ENCODE peak calls at places on chromosomes 12 and 14, in four cellular contexts. One of them, this sample, is unnamed.

GRCh38 chr14:22390824-22391461 is 198.1 kb downstream of the DAD1 start:
- DNase-seq in K562: no peak
- DNase-seq in GM12878: peak
- DNase-seq in H1: no peak
- DNase-seq in this sample: peak

GRCh38 chr14:75995372-75996041 is 9.9 kb downstream of the IFT43 start:
- DNase-seq in K562: no peak
- DNase-seq in GM12878: no peak
- DNase-seq in H1: no peak
- DNase-seq in this sample: no peak

GRCh38 chr12:1234073-1234472 is 243.1 kb downstream of the ERC1 start:
- DNase-seq in K562: peak
- DNase-seq in GM12878: no peak
- DNase-seq in H1: no peak
- DNase-seq in this sample: peak

GRCh38 chr14:61940669-61941420 is 178.6 kb downstream of the SNAPC1 start:
- DNase-seq in K562: no peak
- DNase-seq in GM12878: no peak
- DNase-seq in H1: no peak
- DNase-seq in this sample: no peak

GRCh38 chr12:42792265-42792664 is 202.7 kb upstream of the PRICKLE1 start:
- DNase-seq in K562: no peak
- DNase-seq in GM12878: no peak
- DNase-seq in H1: no peak
- DNase-seq in this sample: no peak

GRCh38 chr14:101072531-101072930 is 169.0 kb upstream of the RTL1 start:
- DNase-seq in K562: no peak
- DNase-seq in GM12878: no peak
- DNase-seq in H1: peak
- DNase-seq in this sample: no peak

GRCh38 chr12:77133566-77133965 is 68.2 kb upstream of the E2F7 start:
- DNase-seq in K562: peak
- DNase-seq in GM12878: no peak
- DNase-seq in H1: peak
- DNase-seq in this sample: peak

GRCh38 chr12:6775775-6776174 is 3.5 kb downstream of the LAG3 start:
- DNase-seq in K562: no peak
- DNase-seq in GM12878: no peak
- DNase-seq in H1: no peak
- DNase-seq in this sample: peak

GRCh38 chr12:123384994-123385376 is 1.1 kb downstream of the KMT5A start:
- DNase-seq in K562: peak
- DNase-seq in GM12878: no peak
- DNase-seq in H1: no peak
- DNase-seq in this sample: no peak

GRCh38 chr12:66662729-66663128 is 16.1 kb downstream of the GRIP1 start:
- DNase-seq in K562: no peak
- DNase-seq in GM12878: no peak
- DNase-seq in H1: no peak
- DNase-seq in this sample: no peak

GRCh38 chr12:24996820-24997219 is 47.9 kb upstream of the BCAT1 start:
- DNase-seq in K562: no peak
- DNase-seq in GM12878: no peak
- DNase-seq in H1: no peak
- DNase-seq in this sample: no peak

GRCh38 chr14:101225116-101225728 is 321.7 kb upstream of the RTL1 start:
- DNase-seq in K562: peak
- DNase-seq in GM12878: no peak
- DNase-seq in H1: no peak
- DNase-seq in this sample: no peak

GRCh38 chr12:6620885-6621274 is 13.7 kb upstream of the CHD4 start:
- DNase-seq in K562: no peak
- DNase-seq in GM12878: no peak
- DNase-seq in H1: no peak
- DNase-seq in this sample: no peak

GRCh38 chr14:37665479-37665878 is 70.0 kb downstream of the TTC6 start:
- DNase-seq in K562: no peak
- DNase-seq in GM12878: no peak
- DNase-seq in H1: no peak
- DNase-seq in this sample: no peak

GRCh38 chr14:37669242-37669641 is 73.8 kb downstream of the TTC6 start:
- DNase-seq in K562: no peak
- DNase-seq in GM12878: no peak
- DNase-seq in H1: no peak
- DNase-seq in this sample: no peak

GRCh38 chr14:37673439-37673838 is 78.0 kb downstream of the TTC6 start:
- DNase-seq in K562: no peak
- DNase-seq in GM12878: no peak
- DNase-seq in H1: no peak
- DNase-seq in this sample: no peak

GRCh38 chr14:37665951-37666350 is 70.5 kb downstream of the TTC6 start:
- DNase-seq in K562: no peak
- DNase-seq in GM12878: no peak
- DNase-seq in H1: no peak
- DNase-seq in this sample: no peak

DNA sequence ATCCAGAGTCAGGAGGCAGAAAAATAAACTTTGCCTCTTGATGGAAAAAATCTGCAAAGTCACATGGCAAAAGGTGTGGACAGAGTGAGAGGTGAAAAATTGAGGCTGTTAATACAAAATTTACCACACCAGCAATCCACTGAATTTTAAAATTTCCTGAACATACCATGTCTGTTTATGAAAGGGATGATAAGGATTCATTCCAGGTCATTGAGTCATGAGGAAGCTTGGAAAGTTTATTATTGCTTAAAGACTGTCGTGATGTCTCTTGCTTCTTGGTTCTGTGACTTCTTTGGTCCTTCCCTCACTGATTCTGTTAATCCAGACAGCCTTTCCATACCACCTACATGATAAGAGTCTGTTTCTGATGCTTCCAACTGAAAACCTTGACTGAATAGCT is 73.2 kb downstream of the TTC6 start:
- DNase-seq in K562: no peak
- DNase-seq in GM12878: no peak
- DNase-seq in H1: no peak
- DNase-seq in this sample: no peak
- TF ChIP-seq CBX5 in K562: no peak
- TF ChIP-seq CBX5 in GM12878: no peak
- TF ChIP-seq CBX5 in H1: no peak
- TF ChIP-seq CBX5 in this sample: no peak

DNA sequence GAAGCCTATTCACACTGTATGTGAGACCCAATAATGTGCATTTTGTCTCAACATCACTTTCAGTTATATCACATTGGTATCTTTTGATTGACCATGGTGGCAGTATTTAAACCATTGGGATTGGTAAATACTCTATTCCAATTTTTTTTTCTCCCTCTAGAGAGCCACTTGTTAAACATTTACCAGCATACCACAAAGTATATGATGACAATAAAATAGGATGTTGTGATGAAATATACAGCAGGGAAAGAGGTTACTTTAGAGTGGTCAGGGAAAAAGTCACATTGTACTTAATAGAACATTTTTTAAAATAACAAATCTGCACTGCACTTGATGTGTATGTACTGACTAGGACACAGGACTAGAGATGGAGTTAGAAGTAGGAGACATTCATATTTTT is 5.6 kb upstream of the LIN7A start:
- DNase-seq in K562: no peak
- DNase-seq in GM12878: no peak
- DNase-seq in H1: no peak
- DNase-seq in this sample: peak
- TF ChIP-seq EP300 in K562: no peak
- TF ChIP-seq EP300 in GM12878: no peak
- TF ChIP-seq EP300 in H1: no peak
- TF ChIP-seq EP300 in this sample: no peak

GRCh38 chr14:74127634-74128033 is 42.9 kb downstream of the LIN52 start:
- DNase-seq in K562: no peak
- DNase-seq in GM12878: no peak
- DNase-seq in H1: no peak
- DNase-seq in this sample: no peak
- TF ChIP-seq CBX5 in K562: no peak
- TF ChIP-seq CBX5 in GM12878: no peak
- TF ChIP-seq CBX5 in H1: no peak
- TF ChIP-seq CBX5 in this sample: no peak

GRCh38 chr14:68308695-68309094 is 484.2 kb downstream of the ZFP36L1 start:
- DNase-seq in K562: no peak
- DNase-seq in GM12878: no peak
- DNase-seq in H1: no peak
- DNase-seq in this sample: no peak

GRCh38 chr14:68306265-68306933 is 486.5 kb downstream of the ZFP36L1 start:
- DNase-seq in K562: no peak
- DNase-seq in GM12878: peak
- DNase-seq in H1: no peak
- DNase-seq in this sample: no peak

GRCh38 chr14:68307769-68308168 is 485.1 kb downstream of the ZFP36L1 start:
- DNase-seq in K562: no peak
- DNase-seq in GM12878: no peak
- DNase-seq in H1: no peak
- DNase-seq in this sample: no peak

GRCh38 chr14:68305738-68306137 is 486.2 kb downstream of the RAD51B start:
- DNase-seq in K562: no peak
- DNase-seq in GM12878: peak
- DNase-seq in H1: no peak
- DNase-seq in this sample: no peak

GRCh38 chr14:68306934-68307758 is 485.7 kb downstream of the ZFP36L1 start:
- DNase-seq in K562: no peak
- DNase-seq in GM12878: no peak
- DNase-seq in H1: no peak
- DNase-seq in this sample: peak
- TF ChIP-seq EP300 in K562: no peak
- TF ChIP-seq EP300 in GM12878: no peak
- TF ChIP-seq EP300 in H1: no peak
- TF ChIP-seq EP300 in this sample: peak

DNA sequence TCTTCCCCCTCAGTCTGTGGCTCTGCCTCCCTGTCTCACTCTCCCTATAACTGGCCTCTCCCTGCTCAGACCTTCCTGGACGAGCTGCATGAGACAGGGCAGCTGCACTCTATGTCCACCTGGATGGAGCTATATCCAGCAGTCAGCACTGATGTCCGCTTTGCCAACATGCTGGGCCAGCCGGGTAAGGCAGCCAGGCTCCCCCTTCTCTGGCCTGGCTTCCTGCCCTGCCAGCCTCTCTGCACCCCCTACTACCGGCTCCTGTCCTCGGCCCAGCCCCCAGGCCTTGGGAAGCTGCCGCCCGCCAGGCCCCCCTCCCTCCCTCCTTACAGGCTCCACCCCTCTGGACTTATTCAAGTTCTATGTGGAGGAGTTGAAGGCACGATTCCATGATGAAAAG is 14.0 kb downstream of the PRPF40B start:
- DNase-seq in K562: no peak
- DNase-seq in GM12878: no peak
- DNase-seq in H1: no peak
- DNase-seq in this sample: no peak
- TF ChIP-seq CBX5 in K562: no peak
- TF ChIP-seq CBX5 in GM12878: no peak
- TF ChIP-seq CBX5 in H1: no peak
- TF ChIP-seq CBX5 in this sample: no peak

GRCh38 chr12:53452159-53453077 is 516 bp downstream of the PCBP2 start:
- DNase-seq in K562: peak
- DNase-seq in GM12878: no peak
- DNase-seq in H1: peak
- DNase-seq in this sample: peak
- TF ChIP-seq EP300 in K562: no peak
- TF ChIP-seq EP300 in GM12878: no peak
- TF ChIP-seq EP300 in H1: no peak
- TF ChIP-seq EP300 in this sample: no peak

DNA sequence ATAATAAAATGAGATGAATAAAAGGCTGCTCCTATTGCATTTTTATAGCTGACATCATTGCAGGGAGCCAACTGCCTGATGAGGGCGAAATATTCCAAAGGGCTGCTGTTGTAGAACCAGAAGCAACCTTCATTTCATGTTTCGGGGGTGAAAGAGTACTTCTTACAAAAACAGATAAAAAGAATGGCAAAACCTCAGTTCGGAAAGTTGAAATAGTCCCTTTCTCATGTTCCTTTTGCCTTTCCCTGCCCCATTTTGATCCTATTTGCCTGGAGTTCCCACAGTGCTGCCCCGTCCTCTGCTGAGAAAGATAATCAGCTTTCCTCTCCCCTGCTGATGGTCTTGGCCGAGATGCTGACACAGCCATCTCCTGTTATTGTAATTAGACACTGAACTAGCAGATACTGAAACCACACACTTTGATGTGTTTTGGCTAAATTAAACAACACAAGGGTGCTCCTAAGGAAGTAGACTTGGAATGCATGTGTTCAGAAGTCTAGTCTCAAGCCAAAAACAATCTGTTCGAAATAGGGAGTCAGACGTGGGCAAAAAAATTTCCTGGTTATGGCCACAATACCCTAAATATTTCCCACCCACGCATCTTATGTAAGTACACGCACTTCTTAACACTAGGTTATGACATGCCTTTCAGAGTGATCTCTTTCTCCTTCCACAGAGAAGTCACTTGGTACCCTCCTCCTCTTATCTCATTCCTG is 117.2 kb downstream of the PPM1H start:
- DNase-seq in K562: peak
- DNase-seq in GM12878: no peak
- DNase-seq in H1: no peak
- DNase-seq in this sample: no peak
- TF ChIP-seq CBX5 in K562: no peak
- TF ChIP-seq CBX5 in GM12878: no peak
- TF ChIP-seq CBX5 in H1: no peak
- TF ChIP-seq CBX5 in this sample: no peak

This sample was measured in HepG2.